ENCODE peak calls at places on chromosomes 2 and 18, in nine cellular contexts. One of them, this sample, is unnamed.

GRCh38 chr2:9112079-9112721 is 94.4 kb upstream of the ASAP2 start:
- DNase-seq in smooth muscle cell of the brain vasculature: peak
- DNase-seq in Ammon's horn: peak
- DNase-seq in AG04449: peak
- DNase-seq in NCI-H146: no peak
- DNase-seq in GM12865: no peak
- DNase-seq in posterior vena cava: peak
- DNase-seq in amniotic stem cell: peak
- DNase-seq in tibial nerve: no peak
- DNase-seq in this sample: peak

GRCh38 chr2:196160101-196160500 is 11.3 kb downstream of the STK17B start:
- DNase-seq in NCI-H146: no peak
- DNase-seq in Ammon's horn: peak
- DNase-seq in amniotic stem cell: no peak
- DNase-seq in GM12865: peak
- DNase-seq in tibial nerve: peak
- DNase-seq in smooth muscle cell of the brain vasculature: peak
- DNase-seq in AG04449: peak
- DNase-seq in posterior vena cava: no peak
- DNase-seq in this sample: peak

GRCh38 chr2:211652366-211652765 is 886.2 kb downstream of the ERBB4 start:
- DNase-seq in AG04449: no peak
- DNase-seq in smooth muscle cell of the brain vasculature: no peak
- DNase-seq in Ammon's horn: no peak
- DNase-seq in posterior vena cava: no peak
- DNase-seq in tibial nerve: no peak
- DNase-seq in NCI-H146: no peak
- DNase-seq in GM12865: no peak
- DNase-seq in amniotic stem cell: no peak
- DNase-seq in this sample: no peak

GRCh38 chr18:62759704-62760402 is 44.5 kb downstream of the PHLPP1 start:
- DNase-seq in amniotic stem cell: no peak
- DNase-seq in AG04449: no peak
- DNase-seq in GM12865: no peak
- DNase-seq in tibial nerve: no peak
- DNase-seq in smooth muscle cell of the brain vasculature: no peak
- DNase-seq in NCI-H146: no peak
- DNase-seq in posterior vena cava: no peak
- DNase-seq in Ammon's horn: no peak
- DNase-seq in this sample: no peak

GRCh38 chr18:63309422-63309821 is 10.1 kb downstream of the BCL2 start:
- DNase-seq in NCI-H146: no peak
- DNase-seq in GM12865: no peak
- DNase-seq in tibial nerve: no peak
- DNase-seq in posterior vena cava: no peak
- DNase-seq in AG04449: no peak
- DNase-seq in Ammon's horn: no peak
- DNase-seq in amniotic stem cell: no peak
- DNase-seq in smooth muscle cell of the brain vasculature: no peak
- DNase-seq in this sample: no peak

GRCh38 chr18:4765401-4765800 is 310.3 kb upstream of the DLGAP1 start:
- DNase-seq in tibial nerve: no peak
- DNase-seq in AG04449: no peak
- DNase-seq in smooth muscle cell of the brain vasculature: no peak
- DNase-seq in amniotic stem cell: no peak
- DNase-seq in GM12865: no peak
- DNase-seq in Ammon's horn: no peak
- DNase-seq in posterior vena cava: no peak
- DNase-seq in NCI-H146: no peak
- DNase-seq in this sample: no peak

GRCh38 chr2:237486819-237487448 is at the start of gene MLPH:
- DNase-seq in posterior vena cava: no peak
- DNase-seq in NCI-H146: peak
- DNase-seq in AG04449: no peak
- DNase-seq in GM12865: no peak
- DNase-seq in tibial nerve: no peak
- DNase-seq in amniotic stem cell: no peak
- DNase-seq in Ammon's horn: no peak
- DNase-seq in smooth muscle cell of the brain vasculature: no peak
- DNase-seq in this sample: no peak

GRCh38 chr2:55966431-55967118 is 43.0 kb upstream of the EFEMP1 start:
- DNase-seq in smooth muscle cell of the brain vasculature: no peak
- DNase-seq in amniotic stem cell: no peak
- DNase-seq in Ammon's horn: peak
- DNase-seq in GM12865: no peak
- DNase-seq in NCI-H146: no peak
- DNase-seq in posterior vena cava: peak
- DNase-seq in AG04449: no peak
- DNase-seq in tibial nerve: no peak
- DNase-seq in this sample: no peak

GRCh38 chr2:24022324-24022974 is 12.6 kb downstream of the MFSD2B start:
- DNase-seq in Ammon's horn: no peak
- DNase-seq in NCI-H146: no peak
- DNase-seq in amniotic stem cell: no peak
- DNase-seq in tibial nerve: no peak
- DNase-seq in GM12865: no peak
- DNase-seq in smooth muscle cell of the brain vasculature: no peak
- DNase-seq in posterior vena cava: no peak
- DNase-seq in AG04449: no peak
- DNase-seq in this sample: no peak

GRCh38 chr2:20062615-20063545 is 11.5 kb upstream of the LAPTM4A start:
- DNase-seq in Ammon's horn: no peak
- DNase-seq in GM12865: peak
- DNase-seq in amniotic stem cell: peak
- DNase-seq in tibial nerve: peak
- DNase-seq in posterior vena cava: peak
- DNase-seq in smooth muscle cell of the brain vasculature: peak
- DNase-seq in AG04449: peak
- DNase-seq in NCI-H146: no peak
- DNase-seq in this sample: peak

GRCh38 chr2:27798948-27799645 is 27.6 kb downstream of the MRPL33 start:
- DNase-seq in amniotic stem cell: peak
- DNase-seq in Ammon's horn: peak
- DNase-seq in tibial nerve: peak
- DNase-seq in posterior vena cava: peak
- DNase-seq in smooth muscle cell of the brain vasculature: peak
- DNase-seq in NCI-H146: no peak
- DNase-seq in GM12865: no peak
- DNase-seq in AG04449: peak
- DNase-seq in this sample: peak

GRCh38 chr2:17160594-17160993 is 357.6 kb downstream of the RAD51AP2 start:
- DNase-seq in AG04449: no peak
- DNase-seq in GM12865: no peak
- DNase-seq in smooth muscle cell of the brain vasculature: no peak
- DNase-seq in Ammon's horn: no peak
- DNase-seq in tibial nerve: no peak
- DNase-seq in posterior vena cava: no peak
- DNase-seq in amniotic stem cell: no peak
- DNase-seq in NCI-H146: no peak
- DNase-seq in this sample: no peak

GRCh38 chr2:71467180-71467815 is 13.9 kb downstream of the DYSF start:
- DNase-seq in tibial nerve: no peak
- DNase-seq in AG04449: no peak
- DNase-seq in posterior vena cava: no peak
- DNase-seq in Ammon's horn: no peak
- DNase-seq in smooth muscle cell of the brain vasculature: no peak
- DNase-seq in NCI-H146: no peak
- DNase-seq in GM12865: no peak
- DNase-seq in amniotic stem cell: no peak
- DNase-seq in this sample: no peak

GRCh38 chr2:230930928-230931555 is 6.0 kb upstream of the GPR55 start:
- DNase-seq in tibial nerve: no peak
- DNase-seq in smooth muscle cell of the brain vasculature: no peak
- DNase-seq in AG04449: no peak
- DNase-seq in Ammon's horn: no peak
- DNase-seq in posterior vena cava: peak
- DNase-seq in GM12865: no peak
- DNase-seq in amniotic stem cell: no peak
- DNase-seq in NCI-H146: no peak
- DNase-seq in this sample: no peak

GRCh38 chr2:183149489-183149888 is 25.2 kb downstream of the NUP35 start:
- DNase-seq in GM12865: no peak
- DNase-seq in Ammon's horn: no peak
- DNase-seq in smooth muscle cell of the brain vasculature: peak
- DNase-seq in amniotic stem cell: no peak
- DNase-seq in posterior vena cava: no peak
- DNase-seq in NCI-H146: no peak
- DNase-seq in tibial nerve: peak
- DNase-seq in AG04449: peak
- DNase-seq in this sample: peak

GRCh38 chr18:6365385-6365784 is 49.3 kb downstream of the L3MBTL4 start:
- DNase-seq in GM12865: no peak
- DNase-seq in AG04449: no peak
- DNase-seq in NCI-H146: no peak
- DNase-seq in amniotic stem cell: no peak
- DNase-seq in posterior vena cava: no peak
- DNase-seq in smooth muscle cell of the brain vasculature: no peak
- DNase-seq in Ammon's horn: no peak
- DNase-seq in tibial nerve: no peak
- DNase-seq in this sample: no peak

GRCh38 chr2:191866195-191866594 is 19.3 kb upstream of the CAVIN2 start:
- DNase-seq in NCI-H146: no peak
- DNase-seq in amniotic stem cell: no peak
- DNase-seq in tibial nerve: no peak
- DNase-seq in AG04449: no peak
- DNase-seq in GM12865: no peak
- DNase-seq in smooth muscle cell of the brain vasculature: no peak
- DNase-seq in posterior vena cava: no peak
- DNase-seq in Ammon's horn: no peak
- DNase-seq in this sample: no peak

GRCh38 chr2:229133155-229133772 is 137.8 kb downstream of the PID1 start:
- DNase-seq in GM12865: peak
- DNase-seq in amniotic stem cell: no peak
- DNase-seq in tibial nerve: peak
- DNase-seq in smooth muscle cell of the brain vasculature: peak
- DNase-seq in AG04449: no peak
- DNase-seq in Ammon's horn: peak
- DNase-seq in posterior vena cava: no peak
- DNase-seq in NCI-H146: peak
- DNase-seq in this sample: peak

GRCh38 chr2:187294043-187294442 is 154.0 kb downstream of the CALCRL start:
- DNase-seq in AG04449: no peak
- DNase-seq in Ammon's horn: no peak
- DNase-seq in smooth muscle cell of the brain vasculature: no peak
- DNase-seq in GM12865: no peak
- DNase-seq in NCI-H146: no peak
- DNase-seq in amniotic stem cell: no peak
- DNase-seq in posterior vena cava: no peak
- DNase-seq in tibial nerve: no peak
- DNase-seq in this sample: no peak

GRCh38 chr2:144477281-144477942 is 42.5 kb downstream of the ZEB2 start:
- DNase-seq in GM12865: no peak
- DNase-seq in NCI-H146: no peak
- DNase-seq in tibial nerve: no peak
- DNase-seq in amniotic stem cell: peak
- DNase-seq in posterior vena cava: no peak
- DNase-seq in AG04449: no peak
- DNase-seq in smooth muscle cell of the brain vasculature: no peak
- DNase-seq in Ammon's horn: no peak
- DNase-seq in this sample: no peak

GRCh38 chr2:200354823-200355751 is 48.6 kb downstream of the SPATS2L start:
- DNase-seq in tibial nerve: no peak
- DNase-seq in GM12865: peak
- DNase-seq in posterior vena cava: no peak
- DNase-seq in NCI-H146: no peak
- DNase-seq in amniotic stem cell: no peak
- DNase-seq in smooth muscle cell of the brain vasculature: no peak
- DNase-seq in AG04449: no peak
- DNase-seq in Ammon's horn: no peak
- DNase-seq in this sample: no peak

GRCh38 chr2:172336681-172337080 is 90.7 kb upstream of the ITGA6 start:
- DNase-seq in posterior vena cava: no peak
- DNase-seq in smooth muscle cell of the brain vasculature: no peak
- DNase-seq in amniotic stem cell: no peak
- DNase-seq in tibial nerve: no peak
- DNase-seq in GM12865: no peak
- DNase-seq in NCI-H146: no peak
- DNase-seq in Ammon's horn: no peak
- DNase-seq in AG04449: no peak
- DNase-seq in this sample: no peak

GRCh38 chr2:168910330-168910729 is 9.2 kb downstream of the G6PC2 start:
- DNase-seq in amniotic stem cell: no peak
- DNase-seq in Ammon's horn: no peak
- DNase-seq in AG04449: no peak
- DNase-seq in smooth muscle cell of the brain vasculature: no peak
- DNase-seq in NCI-H146: peak
- DNase-seq in posterior vena cava: no peak
- DNase-seq in GM12865: no peak
- DNase-seq in tibial nerve: no peak
- DNase-seq in this sample: no peak

GRCh38 chr18:72768681-72769229 is 99.0 kb downstream of the NETO1 start:
- DNase-seq in tibial nerve: no peak
- DNase-seq in Ammon's horn: peak
- DNase-seq in GM12865: no peak
- DNase-seq in posterior vena cava: no peak
- DNase-seq in NCI-H146: no peak
- DNase-seq in AG04449: no peak
- DNase-seq in amniotic stem cell: no peak
- DNase-seq in smooth muscle cell of the brain vasculature: no peak
- DNase-seq in this sample: no peak

GRCh38 chr2:28665041-28665704 is 86.5 kb upstream of the PPP1CB start:
- DNase-seq in tibial nerve: no peak
- DNase-seq in AG04449: no peak
- DNase-seq in posterior vena cava: peak
- DNase-seq in smooth muscle cell of the brain vasculature: peak
- DNase-seq in Ammon's horn: peak
- DNase-seq in amniotic stem cell: peak
- DNase-seq in GM12865: no peak
- DNase-seq in NCI-H146: peak
- DNase-seq in this sample: peak

GRCh38 chr2:45169339-45170190 is 160.3 kb upstream of the SIX2 start:
- DNase-seq in GM12865: no peak
- DNase-seq in amniotic stem cell: no peak
- DNase-seq in smooth muscle cell of the brain vasculature: no peak
- DNase-seq in tibial nerve: no peak
- DNase-seq in posterior vena cava: no peak
- DNase-seq in AG04449: no peak
- DNase-seq in Ammon's horn: no peak
- DNase-seq in NCI-H146: peak
- DNase-seq in this sample: no peak

This sample was measured in AG09319.